ENCODE peak calls at places on chromosomes 1 and 21, in five cellular contexts. W, N, F, C and R are unnamed samples. For H3K4me1 and H3K27me3, the result is how much of the 10 kb centered on the place peaks cover.

GRCh38 chr1:33712176-33712575 is 151.7 kb upstream of the HMGB4 start:
- DNase-seq in W (no peak), N (no peak), F (no peak), C (no peak), R (peak)

GRCh38 chr1:201309420-201309819 is 26.1 kb downstream of the PKP1 start:
- DNase-seq in W (no peak), N (peak), F (peak), C (peak), R (peak)

GRCh38 chr1:89843279-89844121 is 22.7 kb downstream of the LRRC8D start:
- DNase-seq in W (peak), N (peak), F (peak), C (peak), R (peak)

GRCh38 chr21:45060675-45061311 is 13.6 kb upstream of the ADARB1 start:
- DNase-seq in W (no peak), N (no peak), F (no peak), C (no peak), R (no peak)

GRCh38 chr21:44892536-44893277 is 19.2 kb upstream of the PTTG1IP start:
- DNase-seq in W (peak), N (no peak), F (peak), C (peak), R (peak)

GRCh38 chr1:156652131-156652991 is 10.4 kb downstream of the BCAN start:
- DNase-seq in W (no peak), N (no peak), F (no peak), C (no peak), R (peak)

GRCh38 chr1:24379733-24380315 is 33.8 kb downstream of the STPG1 start:
- DNase-seq in W (no peak), N (no peak), F (no peak), C (no peak), R (peak)

GRCh38 chr1:80217377-80217986 is 1211.0 kb upstream of the ADGRL4 start:
- DNase-seq in W (no peak), N (no peak), F (no peak), C (peak), R (peak)

GRCh38 chr1:37513795-37514349 is 694 bp downstream of the MEAF6 start:
- DNase-seq in W (peak), N (no peak), F (peak), C (peak), R (peak)

GRCh38 chr1:23436520-23437354 is 12.2 kb upstream of the TCEA3 start:
- DNase-seq in W (peak), N (no peak), F (peak), C (peak), R (no peak)

GRCh38 chr1:26327956-26328362 is 10.2 kb downstream of the CD52 start:
- DNase-seq in W (no peak), N (no peak), F (no peak), C (no peak), R (no peak)

DNA sequence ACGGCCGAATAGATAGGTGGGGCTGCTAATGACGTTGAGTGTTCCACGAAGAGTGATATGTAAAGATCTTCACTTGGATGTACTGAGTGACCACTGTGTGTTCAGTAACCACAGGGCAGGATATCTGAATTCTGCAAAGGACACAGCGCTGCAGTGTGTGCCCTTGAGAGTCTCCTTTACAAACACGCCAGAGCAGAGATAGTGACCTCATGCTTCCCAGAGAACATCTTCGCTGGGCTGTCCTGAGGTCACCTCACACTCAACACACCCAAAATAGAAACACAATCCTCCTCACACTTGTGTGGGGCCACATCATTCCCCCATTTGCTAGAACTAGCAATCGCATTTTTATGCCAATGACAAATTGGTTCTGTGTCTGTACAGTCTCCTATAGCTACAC is 140.1 kb upstream of the NRIP1 start:
- DNase-seq in W (no peak), N (no peak), F (no peak), C (peak), R (peak)
- H3K4me1 ChIP-seq in W (under half), N (under half), F (under half), C (under half), R (under half)

GRCh38 chr1:167456500-167456899 is 61.8 kb downstream of the CD247 start:
- DNase-seq in W (no peak), N (no peak), F (no peak), C (no peak), R (no peak)
- H3K27me3 ChIP-seq in W (under half), N (under half), F (under half), C (under half), R (under half)

GRCh38 chr1:234535208-234535607 is 56.2 kb upstream of the TARBP1 start:
- DNase-seq in W (no peak), N (no peak), F (no peak), C (no peak), R (no peak)
- H3K4me1 ChIP-seq in W (under half), N (under half), F (under half), C (half or more), R (half or more)

GRCh38 chr1:202862672-202863560 is 26.0 kb downstream of the RABIF start:
- DNase-seq in W (no peak), N (no peak), F (no peak), C (no peak), R (no peak)
- H3K27me3 ChIP-seq in W (under half), N (under half), F (under half), C (under half), R (under half)

DNA sequence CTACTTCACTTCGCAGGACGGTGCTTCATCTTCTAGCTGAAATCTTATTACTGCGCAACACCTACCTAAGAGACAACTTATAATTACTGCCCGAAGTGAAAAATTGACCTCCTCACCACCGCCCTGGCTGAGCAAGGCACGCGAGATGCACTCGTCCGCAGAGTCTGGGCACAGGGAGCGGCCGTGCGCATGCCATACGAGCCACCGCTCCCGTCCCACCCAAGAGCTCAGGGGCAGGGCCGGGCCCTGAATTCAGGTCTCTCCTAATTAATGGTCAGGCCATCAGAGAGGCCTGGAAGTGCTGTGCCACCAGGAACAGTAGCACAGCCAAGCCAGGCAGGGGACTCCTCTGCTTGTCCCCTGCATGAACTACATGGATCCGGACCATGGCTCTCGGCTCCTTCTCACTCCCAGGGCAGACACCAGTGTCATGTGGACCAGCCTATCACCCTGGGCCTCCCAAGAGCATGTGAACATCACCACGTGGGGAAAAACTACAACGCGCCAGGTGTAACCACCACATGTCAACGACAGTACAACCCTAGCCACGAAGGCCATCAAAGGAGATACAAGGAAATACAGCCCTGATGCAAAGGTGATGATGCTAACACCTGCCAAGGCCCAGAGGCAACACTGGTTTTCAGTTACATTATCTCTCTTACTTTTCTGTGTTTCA is 11.5 kb downstream of the RIPK4 start:
- DNase-seq in W (no peak), N (no peak), F (no peak), C (no peak), R (no peak)
- H3K4me1 ChIP-seq in W (under half), N (under half), F (under half), C (under half), R (under half)

GRCh38 chr1:209993061-209993830 is 55.2 kb downstream of the SYT14 start:
- DNase-seq in W (no peak), N (no peak), F (no peak), C (no peak), R (no peak)
- H3K27me3 ChIP-seq in W (under half), N (under half), F (under half), C (under half), R (under half)

DNA sequence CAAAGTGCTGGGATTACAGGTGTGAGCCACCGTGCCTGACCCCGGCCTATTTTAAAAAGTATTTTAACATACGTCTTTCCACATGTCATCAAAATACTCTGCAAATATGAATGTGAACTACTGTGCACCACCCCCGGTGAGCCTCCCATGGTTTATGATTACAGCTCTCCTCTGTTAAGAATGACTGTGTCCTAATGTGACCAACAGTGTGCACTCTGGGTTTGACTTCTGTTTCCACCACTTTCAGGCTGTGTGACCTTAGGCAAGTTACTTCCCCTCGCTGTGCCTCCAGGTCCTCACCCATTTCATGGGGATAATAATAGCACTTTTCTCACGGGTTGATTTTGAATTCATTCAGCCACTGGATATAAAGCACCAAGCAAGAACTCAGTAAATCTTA is 14.7 kb downstream of the AMPD2 start:
- DNase-seq in W (no peak), N (no peak), F (peak), C (peak), R (no peak)
- H3K4me1 ChIP-seq in W (under half), N (under half), F (under half), C (under half), R (under half)

GRCh38 chr1:3184666-3185065 is 115.7 kb downstream of the PRDM16 start:
- DNase-seq in W (no peak), N (no peak), F (no peak), C (no peak), R (no peak)

GRCh38 chr1:3185896-3186525 is 117.0 kb downstream of the PRDM16 start:
- DNase-seq in W (no peak), N (no peak), F (no peak), C (no peak), R (no peak)

GRCh38 chr1:3188150-3188971 is 119.4 kb downstream of the PRDM16 start:
- DNase-seq in W (peak), N (no peak), F (peak), C (no peak), R (no peak)

GRCh38 chr1:3187415-3188149 is 118.6 kb downstream of the PRDM16 start:
- DNase-seq in W (peak), N (no peak), F (no peak), C (no peak), R (no peak)

DNA sequence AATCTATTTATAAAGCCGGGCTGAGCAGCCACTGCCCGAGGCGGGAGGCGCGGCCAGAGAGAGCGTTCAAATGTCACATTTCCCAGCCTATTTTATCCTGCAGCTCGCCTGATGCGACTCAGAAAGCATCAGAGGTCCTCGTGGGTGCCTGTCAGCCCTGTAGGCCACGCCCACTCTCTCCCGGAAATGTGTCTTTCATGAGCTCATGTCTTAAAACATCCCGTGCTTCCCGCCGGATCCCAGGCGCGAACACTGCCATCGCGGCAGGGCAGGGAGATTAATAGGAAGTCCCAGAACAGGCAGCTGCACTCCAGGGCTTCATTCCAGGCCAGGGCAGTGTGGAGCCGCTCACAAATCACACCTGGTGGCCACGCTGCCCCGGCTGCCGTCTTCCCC is 117.5 kb downstream of the PRDM16 start:
- DNase-seq in W (peak), N (peak), F (peak), C (peak), R (peak)
- H3K27me3 ChIP-seq in W (under half), N (under half), F (under half), C (under half), R (under half)

DNA sequence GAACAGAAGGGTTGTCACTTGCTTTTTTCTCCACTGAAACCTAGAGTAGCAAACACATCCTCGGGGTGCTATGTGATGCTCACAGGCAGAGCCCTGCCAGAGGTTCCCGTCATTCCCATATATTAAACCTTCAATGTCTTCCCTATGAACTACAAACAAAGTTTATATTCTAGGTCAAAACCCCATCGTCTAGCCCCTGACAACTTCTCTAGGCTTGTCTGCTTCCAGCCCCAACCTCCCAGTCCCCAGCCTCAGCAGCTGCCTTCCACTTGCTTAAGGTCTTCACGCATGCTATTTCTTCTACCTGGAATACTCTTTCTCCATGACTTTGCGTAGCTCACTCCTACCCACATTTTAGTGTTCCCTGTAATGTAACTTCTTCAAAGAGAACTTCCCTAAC is 1.9 kb upstream of the TLR5 start:
- DNase-seq in W (no peak), N (no peak), F (no peak), C (no peak), R (no peak)
- H3K4me1 ChIP-seq in W (under half), N (under half), F (under half), C (under half), R (under half)